ENCODE peak calls at places on chromosomes 3 and 15, in six cellular contexts. B, O, S, I, C and K are unnamed samples.
A peak's percentile ranks its signal among the peaks of the same experiment; 100 is the strongest.

GRCh38 chr3:125194849-125195601 is 17.5 kb downstream of the SLC12A8 start:
- DNase-seq in B (no peak), O (no peak), S (no peak), I (no peak), C (no peak), K (no peak)

GRCh38 chr15:33149919-33150318 is 44.6 kb downstream of the FMN1 start:
- DNase-seq in B (no peak), O (no peak), S (no peak), I (no peak), C (no peak), K (no peak)

GRCh38 chr3:123202451-123202850 is 708 bp downstream of the SEC22A start:
- DNase-seq in B (no peak), O (peak; percentile 47), S (peak; percentile 5), I (no peak), C (no peak), K (peak; percentile 43)

GRCh38 chr3:38738630-38739395 is 77.2 kb downstream of the SCN10A start:
- DNase-seq in B (no peak), O (peak; percentile 96), S (peak; percentile 27), I (no peak), C (peak; percentile 68), K (peak; percentile 70)

GRCh38 chr3:126883241-126883640 is 99.7 kb upstream of the PLXNA1 start:
- DNase-seq in B (peak; percentile 31), O (peak; percentile 27), S (no peak), I (no peak), C (no peak), K (no peak)

GRCh38 chr15:91909574-91909973 is 56.1 kb downstream of the SLCO3A1 start:
- DNase-seq in B (no peak), O (peak; percentile 28), S (no peak), I (no peak), C (no peak), K (no peak)

GRCh38 chr3:155083313-155083905 is 3.3 kb downstream of the MME start:
- DNase-seq in B (no peak), O (no peak), S (no peak), I (no peak), C (no peak), K (no peak)

GRCh38 chr3:65904016-65904415 is 134.7 kb downstream of the MAGI1 start:
- DNase-seq in B (no peak), O (no peak), S (no peak), I (no peak), C (no peak), K (no peak)

GRCh38 chr3:58627580-58627894 is 39.0 kb downstream of the FAM3D start:
- DNase-seq in B (no peak), O (no peak), S (no peak), I (peak; percentile 61), C (no peak), K (peak; percentile 53)

GRCh38 chr3:42432485-42432884 is 22.1 kb upstream of the LYZL4 start:
- DNase-seq in B (no peak), O (no peak), S (no peak), I (no peak), C (no peak), K (no peak)

GRCh38 chr15:57017024-57017423 is 98.6 kb downstream of the TCF12 start:
- DNase-seq in B (no peak), O (peak; percentile 54), S (peak; percentile 15), I (no peak), C (no peak), K (peak; percentile 5)

GRCh38 chr3:122168044-122168443 is 15.4 kb upstream of the CASR start:
- DNase-seq in B (no peak), O (no peak), S (no peak), I (no peak), C (no peak), K (no peak)

GRCh38 chr15:95668201-95668600 is 662.3 kb upstream of the NR2F2 start:
- DNase-seq in B (no peak), O (no peak), S (no peak), I (no peak), C (no peak), K (no peak)

GRCh38 chr15:92848464-92848851 is 51.7 kb upstream of the CHD2 start:
- DNase-seq in B (no peak), O (no peak), S (no peak), I (no peak), C (no peak), K (no peak)

GRCh38 chr15:58566029-58566428 is 134.2 kb downstream of the LIPC start:
- DNase-seq in B (no peak), O (no peak), S (no peak), I (no peak), C (no peak), K (no peak)

GRCh38 chr3:54871867-54872266 is 56.0 kb downstream of the LRTM1 start:
- DNase-seq in B (peak; percentile 58), O (no peak), S (no peak), I (no peak), C (no peak), K (no peak)

GRCh38 chr3:53238051-53238850 is 17.6 kb downstream of the TKT start:
- DNase-seq in B (no peak), O (no peak), S (peak; percentile 80), I (peak; percentile 51), C (no peak), K (no peak)

GRCh38 chr3:31319332-31319731 is 213.4 kb upstream of the STT3B start:
- DNase-seq in B (no peak), O (no peak), S (no peak), I (no peak), C (no peak), K (no peak)

GRCh38 chr3:128554465-128555097 is 61.6 kb upstream of the GATA2 start:
- DNase-seq in B (peak; percentile 30), O (no peak), S (no peak), I (no peak), C (no peak), K (no peak)

GRCh38 chr15:42921049-42921731 is 612 bp upstream of the TTBK2 start:
- DNase-seq in B (no peak), O (peak; percentile 44), S (no peak), I (peak; percentile 27), C (no peak), K (peak; percentile 7)

GRCh38 chr15:42919794-42920280 is 741 bp downstream of the TTBK2 start:
- DNase-seq in B (no peak), O (peak; percentile 39), S (peak; percentile 29), I (no peak), C (no peak), K (peak; percentile 39)

GRCh38 chr15:42919308-42919707 is 1.3 kb downstream of the TTBK2 start:
- DNase-seq in B (no peak), O (no peak), S (no peak), I (no peak), C (no peak), K (peak; percentile 17)

GRCh38 chr15:42918047-42918446 is 2.5 kb downstream of the TTBK2 start:
- DNase-seq in B (no peak), O (no peak), S (no peak), I (no peak), C (no peak), K (no peak)

DNA sequence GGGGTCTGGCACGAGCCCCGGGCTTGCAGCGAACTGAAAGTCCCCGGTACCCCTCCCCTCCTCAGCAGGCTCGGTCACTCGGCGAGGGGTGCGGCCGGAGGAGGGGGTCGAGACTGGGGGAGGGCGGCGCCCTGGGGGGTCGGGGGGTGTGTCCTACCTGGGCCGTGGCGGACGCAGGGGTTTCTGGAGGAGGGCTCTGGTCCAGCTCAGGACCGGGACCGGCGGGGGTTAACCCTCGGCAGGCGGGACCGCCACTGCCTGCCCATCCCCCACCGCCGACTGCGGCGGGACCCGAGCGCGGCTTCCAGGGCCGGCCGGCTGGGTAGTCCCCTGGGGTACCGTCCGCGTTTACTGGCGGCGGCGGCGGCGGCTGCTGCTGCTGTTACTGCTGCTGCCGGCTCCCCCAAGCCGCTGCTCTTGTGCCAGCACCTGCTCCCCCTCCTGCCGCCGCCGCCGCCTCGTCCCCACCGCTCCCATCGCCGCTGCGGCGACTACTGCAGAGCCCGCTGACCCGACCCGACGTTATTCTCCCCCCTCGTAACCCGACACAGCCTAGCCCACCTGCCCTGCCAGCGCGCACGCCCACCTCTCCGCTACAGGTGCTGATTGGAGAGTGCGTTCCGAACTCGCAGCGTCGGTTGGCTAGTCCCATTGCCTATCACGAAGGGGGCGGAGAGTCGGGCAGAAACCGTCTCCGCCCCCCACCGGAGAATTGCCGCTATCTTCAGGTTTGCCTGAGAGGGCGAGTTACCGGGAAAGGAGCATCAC is at the start of gene TTBK2:
- DNase-seq in B (peak; percentile 97), O (peak; percentile 99), S (peak; percentile 96), I (peak; percentile 98), C (peak; percentile 97), K (peak; percentile 95)
- TF ChIP-seq POLR2AphosphoS5 in B (peak; percentile 16), O (peak; percentile 82), S (peak; percentile 72), I (peak; percentile 89), C (no peak), K (peak; percentile 70)

GRCh38 chr15:40042791-40043320 is 3.9 kb upstream of the SRP14 start:
- DNase-seq in B (no peak), O (no peak), S (no peak), I (no peak), C (no peak), K (no peak)

GRCh38 chr15:40040293-40040635 is 1.3 kb upstream of the SRP14 start:
- DNase-seq in B (no peak), O (no peak), S (no peak), I (no peak), C (no peak), K (no peak)

GRCh38 chr15:40038267-40038653 is 721 bp downstream of the SRP14 start:
- DNase-seq in B (no peak), O (peak; percentile 48), S (no peak), I (no peak), C (no peak), K (peak; percentile 50)

GRCh38 chr15:40040770-40041169 is 1.8 kb upstream of the SRP14 start:
- DNase-seq in B (no peak), O (no peak), S (peak; percentile 75), I (no peak), C (no peak), K (no peak)

GRCh38 chr15:40038654-40039543 is at the start of gene SRP14:
- DNase-seq in B (peak; percentile 90), O (peak; percentile 97), S (peak; percentile 91), I (peak; percentile 95), C (peak; percentile 73), K (peak; percentile 95)
- TF ChIP-seq CTCF in B (peak; percentile 69), O (no peak), S (peak; percentile 15), I (peak; percentile 55), C (no peak), K (no peak)

GRCh38 chr15:100043732-100044131 is 298.0 kb downstream of the ADAMTS17 start:
- DNase-seq in B (no peak), O (no peak), S (no peak), I (no peak), C (no peak), K (no peak)

GRCh38 chr15:100042558-100042957 is 299.2 kb downstream of the ADAMTS17 start:
- DNase-seq in B (no peak), O (no peak), S (no peak), I (no peak), C (no peak), K (no peak)

GRCh38 chr15:100039994-100040393 is 301.8 kb downstream of the ADAMTS17 start:
- DNase-seq in B (no peak), O (no peak), S (no peak), I (no peak), C (no peak), K (no peak)

GRCh38 chr15:100041380-100041779 is 300.4 kb downstream of the ADAMTS17 start:
- DNase-seq in B (no peak), O (no peak), S (no peak), I (no peak), C (no peak), K (no peak)

GRCh38 chr15:100043069-100043641 is 298.6 kb downstream of the ADAMTS17 start:
- DNase-seq in B (peak; percentile 78), O (no peak), S (no peak), I (no peak), C (no peak), K (no peak)
- TF ChIP-seq POLR2AphosphoS5 in B (no peak), O (no peak), S (no peak), I (no peak), C (no peak), K (no peak)

GRCh38 chr3:47406762-47407149 is 25.9 kb downstream of the PTPN23 start:
- DNase-seq in B (no peak), O (peak; percentile 37), S (no peak), I (no peak), C (no peak), K (no peak)
- TF ChIP-seq CTCF in B (no peak), O (peak; percentile 75), S (peak; percentile 49), I (no peak), C (peak; percentile 59), K (no peak)